ENCODE peak calls at places on chromosomes 6 and 20, in six cellular contexts. V, C, O, U, E and S are unnamed samples.

GRCh38 chr6:3738381-3739131 is 13.0 kb downstream of the PXDC1 start:
- DNase-seq in O (no peak), E (no peak), V (no peak), U (no peak), C (no peak), S (no peak)

GRCh38 chr6:16132909-16133308 is 4.0 kb downstream of the MYLIP start:
- DNase-seq in O (no peak), U (no peak), C (no peak), V (no peak), E (no peak), S (no peak)

GRCh38 chr6:111791415-111791814 is 81.8 kb downstream of the FYN start:
- DNase-seq in O (no peak), U (peak; percentile 83), E (no peak), C (no peak), V (no peak), S (no peak)

GRCh38 chr6:169044376-169045230 is 209.0 kb downstream of the THBS2 start:
- DNase-seq in U (no peak), O (no peak), V (no peak), C (no peak), E (no peak), S (no peak)

GRCh38 chr20:20427202-20427864 is 59.4 kb downstream of the INSM1 start:
- DNase-seq in C (no peak), U (no peak), O (no peak), V (no peak), E (no peak), S (no peak)

GRCh38 chr6:52733172-52733571 is 30.1 kb downstream of the GSTA2 start:
- DNase-seq in E (no peak), O (no peak), V (no peak), C (no peak), U (no peak), S (no peak)

GRCh38 chr6:161245363-161245762 is 28.5 kb downstream of the AGPAT4 start:
- DNase-seq in V (no peak), C (no peak), U (no peak), E (no peak), O (no peak), S (no peak)

GRCh38 chr20:17557675-17558006 is 12.2 kb upstream of the DSTN start:
- DNase-seq in C (no peak), E (no peak), U (peak; percentile 85), V (no peak), O (no peak), S (no peak)

GRCh38 chr6:3214898-3215297 is 12.6 kb downstream of the TUBB2B start:
- DNase-seq in O (no peak), V (no peak), U (no peak), C (no peak), E (no peak), S (no peak)

GRCh38 chr6:6277418-6277817 is 43.0 kb downstream of the F13A1 start:
- DNase-seq in E (no peak), U (peak; percentile 22), C (no peak), O (no peak), V (no peak), S (peak; percentile 38)

GRCh38 chr6:36247691-36248090 is 22.2 kb upstream of the PNPLA1 start:
- DNase-seq in V (no peak), U (no peak), O (no peak), C (no peak), E (no peak), S (no peak)

GRCh38 chr6:12288211-12288618 is 1.9 kb upstream of the EDN1 start:
- DNase-seq in E (no peak), O (no peak), V (peak; percentile 53), C (no peak), U (no peak), S (no peak)

GRCh38 chr20:50704971-50705370 is 13.6 kb upstream of the RIPOR3 start:
- DNase-seq in U (peak; percentile 56), O (no peak), E (no peak), C (no peak), V (no peak), S (no peak)

GRCh38 chr6:26536571-26537159 is 1.5 kb upstream of the HMGN4 start:
- DNase-seq in E (no peak), V (no peak), O (peak; percentile 47), C (no peak), U (peak; percentile 79), S (no peak)

GRCh38 chr6:90403489-90404381 is 107.1 kb upstream of the BACH2 start:
- DNase-seq in O (no peak), U (peak; percentile 94), V (no peak), E (no peak), C (peak; percentile 15), S (peak; percentile 19)